ENCODE peak calls at places on chromosomes 1 and 21, in ten cellular contexts. V is PC-3; E is HCT116; Z is endodermal cell; X is SK-N-SH; G is IMR-90; Q is heart left ventricle; S is CD8-positive, alpha-beta memory T cell; A is uterus; W is neural progenitor cell. K is an unnamed sample.

GRCh38 chr1:221718391-221719277 is 23.3 kb downstream of the DUSP10 start:
- DNase-seq in A (no peak), S (no peak), E (no peak), Q (no peak), Z (no peak), X (no peak), G (peak), V (peak), W (peak), K (peak)

GRCh38 chr1:29414091-29414490 is 177.8 kb downstream of the PTPRU start:
- DNase-seq in W (no peak), A (no peak), X (no peak), E (no peak), Q (no peak), V (no peak), S (no peak), G (no peak), Z (peak), K (no peak)

GRCh38 chr1:90725341-90725960 is 8.3 kb upstream of the BARHL2 start:
- DNase-seq in X (peak), W (peak), S (no peak), A (no peak), G (no peak), Q (no peak), Z (peak), V (peak), E (no peak), K (no peak)

GRCh38 chr1:180386740-180387367 is 115.5 kb downstream of the ACBD6 start:
- DNase-seq in S (no peak), Q (no peak), A (no peak), V (no peak), E (no peak), Z (no peak), W (no peak), G (peak), X (no peak), K (no peak)

GRCh38 chr1:28028873-28029654 is 59.3 kb downstream of the EYA3 start:
- DNase-seq in Q (no peak), G (peak), E (no peak), S (no peak), A (no peak), Z (no peak), W (no peak), V (no peak), X (no peak), K (no peak)

GRCh38 chr1:42250164-42250563 is 84.9 kb downstream of the FOXJ3 start:
- DNase-seq in W (no peak), Z (no peak), E (no peak), V (no peak), Q (no peak), X (no peak), S (no peak), G (no peak), A (no peak), K (no peak)

GRCh38 chr1:212945056-212945455 is 5.3 kb upstream of the VASH2 start:
- DNase-seq in E (no peak), V (no peak), Z (no peak), G (no peak), W (no peak), A (no peak), X (no peak), Q (no peak), S (no peak), K (no peak)

GRCh38 chr1:4095466-4095865 is 195.4 kb upstream of the C1orf174 start:
- DNase-seq in A (no peak), Z (no peak), W (no peak), G (no peak), X (no peak), E (no peak), Q (no peak), V (no peak), S (no peak), K (no peak)

GRCh38 chr1:36829951-36830350 is 204.4 kb downstream of the GRIK3 start:
- DNase-seq in V (no peak), X (no peak), A (no peak), G (no peak), Q (no peak), E (no peak), Z (no peak), S (no peak), W (no peak), K (no peak)

GRCh38 chr1:10271869-10272268 is 61.5 kb downstream of the KIF1B start:
- DNase-seq in E (no peak), X (no peak), A (no peak), V (no peak), Z (no peak), G (no peak), Q (no peak), W (no peak), S (no peak), K (no peak)

GRCh38 chr1:181424786-181425403 is 58.4 kb upstream of the CACNA1E start:
- DNase-seq in X (peak), S (peak), Z (peak), V (peak), Q (peak), E (peak), G (peak), W (peak), A (peak), K (peak)

GRCh38 chr1:110548381-110548780 is 29.4 kb upstream of the KCNA10 start:
- DNase-seq in Z (peak), G (peak), E (peak), W (peak), Q (no peak), A (no peak), V (peak), S (no peak), X (peak), K (no peak)

GRCh38 chr1:171142081-171142450 is 43.0 kb upstream of the FMO2 start:
- DNase-seq in Q (peak), S (no peak), E (no peak), V (no peak), X (no peak), G (peak), W (no peak), Z (no peak), A (peak), K (no peak)

GRCh38 chr1:71030021-71030420 is 17.6 kb downstream of the PTGER3 start:
- DNase-seq in A (no peak), E (no peak), Z (no peak), W (no peak), X (no peak), Q (no peak), S (no peak), G (no peak), V (no peak), K (no peak)

GRCh38 chr1:203512830-203513578 is 19.1 kb downstream of the OPTC start:
- DNase-seq in Q (peak), Z (peak), W (no peak), V (peak), X (no peak), S (no peak), G (peak), A (peak), E (peak), K (no peak)

GRCh38 chr1:76374111-76374510 is 299.6 kb downstream of the ST6GALNAC3 start:
- DNase-seq in V (no peak), S (no peak), A (no peak), W (no peak), Z (no peak), G (no peak), E (no peak), Q (no peak), X (no peak), K (no peak)

GRCh38 chr1:12163210-12163609 is 3.6 kb upstream of the TNFRSF1B start:
- DNase-seq in Q (no peak), Z (no peak), S (no peak), G (no peak), E (no peak), X (no peak), W (no peak), V (no peak), A (no peak), K (no peak)

GRCh38 chr1:176222196-176222595 is 15.1 kb upstream of the COP1 start:
- DNase-seq in Q (no peak), X (no peak), A (no peak), E (no peak), V (peak), Z (no peak), S (no peak), G (peak), W (no peak), K (no peak)

GRCh38 chr1:207088731-207089626 is at the start of gene C4BPB:
- DNase-seq in Z (no peak), X (no peak), A (no peak), G (no peak), S (no peak), Q (no peak), W (peak), V (peak), E (no peak), K (no peak)

GRCh38 chr21:32572574-32573420 is 12.5 kb downstream of the TCP10L start:
- DNase-seq in G (no peak), Z (peak), S (no peak), X (no peak), A (no peak), V (peak), Q (no peak), W (no peak), E (no peak), K (no peak)

GRCh38 chr1:67652800-67653199 is 32.2 kb upstream of the GADD45A start:
- DNase-seq in S (no peak), G (peak), W (no peak), X (no peak), Q (no peak), E (no peak), A (no peak), Z (no peak), V (peak), K (no peak)

GRCh38 chr1:91124989-91125417 is 103.2 kb upstream of the ZNF644 start:
- DNase-seq in V (no peak), W (peak), Q (no peak), G (no peak), E (no peak), X (no peak), A (no peak), Z (no peak), S (peak), K (no peak)

GRCh38 chr1:25253911-25254310 is 6.7 kb upstream of the RSRP1 start:
- DNase-seq in X (no peak), Z (peak), E (no peak), W (no peak), S (no peak), Q (no peak), A (no peak), G (peak), V (peak), K (no peak)

GRCh38 chr1:41672641-41673313 is 188.3 kb upstream of the EDN2 start:
- DNase-seq in X (no peak), A (no peak), W (no peak), E (no peak), Z (no peak), S (no peak), V (no peak), G (peak), Q (no peak), K (no peak)

GRCh38 chr21:16587671-16588379 is 858.0 kb downstream of the USP25 start:
- DNase-seq in W (peak), Q (peak), S (no peak), X (peak), G (peak), Z (peak), E (no peak), A (peak), V (peak), K (no peak)

GRCh38 chr1:192702212-192702993 is 66.5 kb downstream of the RGS13 start:
- DNase-seq in S (no peak), A (no peak), X (no peak), Q (no peak), Z (no peak), W (no peak), V (peak), E (peak), G (peak), K (no peak)

GRCh38 chr1:192705510-192705909 is 69.6 kb downstream of the RGS13 start:
- DNase-seq in E (no peak), A (no peak), V (no peak), Z (no peak), S (no peak), W (no peak), Q (no peak), X (no peak), G (no peak), K (no peak)

GRCh38 chr1:192700834-192701271 is 64.9 kb downstream of the RGS13 start:
- DNase-seq in A (no peak), E (peak), Q (no peak), V (peak), S (no peak), Z (no peak), G (peak), W (no peak), X (no peak), K (no peak)

GRCh38 chr1:192706936-192707335 is 71.0 kb downstream of the RGS13 start:
- DNase-seq in V (no peak), Q (no peak), Z (no peak), X (no peak), G (peak), E (no peak), S (no peak), W (no peak), A (no peak), K (no peak)

DNA sequence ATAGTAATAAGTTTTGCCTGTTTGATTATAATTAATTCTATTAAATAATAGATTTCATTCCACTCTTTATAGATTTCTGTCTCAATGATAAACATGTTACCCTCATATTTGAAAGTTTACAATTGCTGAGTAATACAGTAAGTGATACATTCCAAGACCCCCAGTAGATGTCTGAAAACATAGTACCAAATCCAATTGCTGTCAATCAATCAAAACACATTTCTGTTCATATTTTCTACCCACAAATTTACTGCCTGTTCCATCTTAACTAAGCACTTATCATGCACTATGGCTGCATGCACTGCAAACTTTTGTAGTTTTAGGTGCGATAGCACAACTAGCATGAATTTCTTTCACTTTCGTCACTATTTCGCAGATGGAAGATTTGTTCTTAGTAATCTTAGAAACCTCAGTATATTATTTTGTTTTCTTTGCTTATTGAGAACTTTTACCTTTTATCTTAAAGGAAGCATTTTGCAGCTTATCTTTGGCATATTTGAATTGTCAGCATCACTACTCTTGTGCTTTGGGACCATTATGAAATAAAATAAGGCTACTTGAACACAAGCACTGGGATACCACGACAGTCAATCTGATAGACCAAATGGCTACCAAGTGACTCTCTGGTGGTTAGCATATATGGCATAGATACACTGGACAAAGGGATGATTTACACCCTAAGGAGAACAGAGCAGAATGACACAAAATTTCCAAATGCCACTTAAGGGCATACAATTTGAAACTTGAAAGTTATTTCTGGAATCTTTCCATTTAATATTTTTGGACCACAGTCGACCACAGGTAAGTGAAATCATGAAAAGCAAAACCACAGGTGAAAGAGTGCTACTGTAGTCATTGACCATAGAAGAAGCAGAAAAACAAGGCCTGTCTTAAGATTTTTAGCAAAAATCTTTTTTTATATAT is 67.6 kb downstream of the RGS13 start:
- DNase-seq in W (no peak), X (no peak), V (peak), Z (no peak), G (no peak), S (no peak), E (no peak), Q (no peak), A (no peak), K (no peak)
- H3K4me3 ChIP-seq in W (no peak), X (no peak), V (no peak), Z (no peak), G (no peak), S (no peak), E (no peak), Q (no peak), A (no peak), K (no peak)

GRCh38 chr1:1200876-1201810 is 5.2 kb downstream of the TNFRSF18 start:
- DNase-seq in Q (peak), W (peak), V (peak), S (peak), A (peak), G (peak), X (peak), Z (peak), E (no peak), K (peak)
- H3K4me3 ChIP-seq in Q (peak), W (peak), V (peak), S (no peak), A (peak), G (peak), X (peak), Z (no peak), E (peak), K (peak)

DNA sequence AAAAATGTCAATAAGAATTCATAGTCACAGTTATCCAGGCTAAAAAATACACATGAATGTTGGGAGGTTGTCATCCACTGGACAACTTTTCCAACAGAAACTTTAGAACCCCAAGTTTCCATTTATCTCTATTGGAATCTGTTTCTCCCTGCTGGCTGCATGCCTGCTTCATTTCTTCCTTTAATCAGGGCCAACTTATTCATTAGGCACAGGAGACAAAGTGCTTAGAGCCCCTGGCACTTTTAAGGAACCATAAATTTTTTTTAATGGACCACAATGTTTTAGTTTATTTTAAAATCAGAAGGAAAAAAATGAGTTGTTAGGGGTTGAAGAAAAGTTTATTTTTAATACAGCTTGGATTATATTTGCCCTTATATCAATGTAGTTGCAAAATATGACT is 26.7 kb upstream of the C2CD2 start:
- DNase-seq in Z (no peak), A (no peak), G (no peak), V (no peak), S (no peak), E (no peak), X (no peak), Q (no peak), W (no peak), K (no peak)
- H3K4me3 ChIP-seq in Z (no peak), A (no peak), G (no peak), V (no peak), S (no peak), E (no peak), X (no peak), Q (no peak), W (no peak), K (no peak)

DNA sequence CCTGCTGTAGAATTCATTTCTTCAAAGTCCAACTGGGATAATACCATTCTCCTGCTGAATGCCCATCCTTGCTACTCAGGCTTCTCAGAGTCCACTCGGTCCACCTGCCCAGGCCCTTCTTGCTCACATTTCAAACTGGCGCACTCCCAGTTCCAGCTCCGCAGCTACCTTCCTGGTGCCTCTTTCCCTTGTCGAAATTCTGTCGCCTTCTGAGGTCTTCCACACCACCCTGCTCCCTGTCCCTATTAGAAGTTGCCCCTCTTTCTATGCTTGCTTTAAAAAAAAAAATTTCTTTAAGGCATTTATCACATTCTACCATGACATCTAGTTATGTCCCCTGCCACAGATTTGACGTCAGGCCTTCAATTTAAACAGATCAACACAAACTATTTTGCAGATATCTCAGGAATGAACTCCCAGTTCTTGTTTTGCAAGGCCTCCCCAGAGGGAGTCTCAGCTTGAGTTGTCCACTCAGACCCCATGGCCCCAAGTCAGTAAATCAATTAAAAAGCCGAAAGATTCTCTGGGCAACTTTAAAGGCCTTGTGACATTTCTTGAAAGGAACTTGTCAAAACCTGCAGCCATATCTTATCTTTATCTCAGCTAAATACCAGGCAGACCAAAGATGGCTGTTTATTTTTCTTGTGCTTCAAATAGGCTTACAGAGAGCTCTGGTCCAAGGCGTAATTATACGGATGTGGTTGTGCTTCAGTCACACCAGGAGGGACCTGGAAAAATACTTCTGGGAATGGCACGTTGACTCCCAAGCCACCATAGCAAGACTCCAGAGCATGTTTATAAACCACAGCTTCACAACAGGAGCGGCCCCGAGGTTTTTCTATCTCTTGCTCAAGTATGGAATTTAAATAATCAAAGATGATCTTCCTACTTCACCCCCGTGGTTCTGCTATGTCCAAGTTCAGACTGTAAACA is 2.2 kb downstream of the FAM89A start:
- DNase-seq in Q (no peak), A (no peak), V (no peak), Z (peak), G (no peak), W (no peak), X (no peak), S (no peak), E (no peak), K (no peak)
- H3K4me3 ChIP-seq in Q (no peak), A (no peak), V (no peak), Z (peak), G (no peak), W (no peak), X (no peak), S (no peak), E (no peak), K (no peak)

K was measured in HAP-1.